ENCODE peak calls at places on chromosome 9, in four cellular contexts. One of them, this sample, is unnamed.
A peak's percentile ranks its signal among the peaks of the same experiment; 100 is the strongest.

GRCh38 chr9:22210262-22210661 is 201.2 kb upstream of the CDKN2B start:
- DNase-seq in HepG2: no peak
- DNase-seq in GM12878: no peak
- DNase-seq in K562: no peak
- DNase-seq in this sample: no peak

GRCh38 chr9:7333714-7334113 is 465.9 kb downstream of the DMAC1 start:
- DNase-seq in K562: no peak
- DNase-seq in GM12878: no peak
- DNase-seq in HepG2: no peak
- DNase-seq in this sample: no peak

GRCh38 chr9:90505695-90506094 is 136.9 kb downstream of the DIRAS2 start:
- DNase-seq in GM12878: no peak
- DNase-seq in HepG2: no peak
- DNase-seq in K562: no peak
- DNase-seq in this sample: no peak

GRCh38 chr9:91426123-91426745 is 2.6 kb upstream of the NFIL3 start:
- DNase-seq in GM12878: no peak
- DNase-seq in HepG2: peak; percentile 53
- DNase-seq in K562: peak; percentile 41
- DNase-seq in this sample: no peak

GRCh38 chr9:130414081-130414731 is 30.6 kb upstream of the ASS1 start:
- DNase-seq in HepG2: no peak
- DNase-seq in GM12878: no peak
- DNase-seq in K562: no peak
- DNase-seq in this sample: no peak

GRCh38 chr9:107946364-107947137 is 457.0 kb upstream of the KLF4 start:
- DNase-seq in HepG2: no peak
- DNase-seq in K562: no peak
- DNase-seq in GM12878: no peak
- DNase-seq in this sample: no peak

GRCh38 chr9:73780916-73781315 is 629.3 kb downstream of the ANXA1 start:
- DNase-seq in HepG2: no peak
- DNase-seq in GM12878: no peak
- DNase-seq in K562: no peak
- DNase-seq in this sample: no peak

GRCh38 chr9:74908665-74909064 is 20.9 kb upstream of the TRPM6 start:
- DNase-seq in GM12878: no peak
- DNase-seq in HepG2: no peak
- DNase-seq in K562: no peak
- DNase-seq in this sample: no peak

GRCh38 chr9:125749951-125750655 is 2.9 kb downstream of the PBX3 start:
- DNase-seq in K562: no peak
- DNase-seq in HepG2: peak; percentile 62
- DNase-seq in GM12878: no peak
- DNase-seq in this sample: no peak

GRCh38 chr9:128180447-128180846 is 10.9 kb downstream of the CIZ1 start:
- DNase-seq in GM12878: no peak
- DNase-seq in K562: no peak
- DNase-seq in HepG2: no peak
- DNase-seq in this sample: no peak

GRCh38 chr9:5670079-5670478 is 41.2 kb downstream of the RIC1 start:
- DNase-seq in GM12878: no peak
- DNase-seq in HepG2: no peak
- DNase-seq in K562: no peak
- DNase-seq in this sample: no peak

GRCh38 chr9:115524467-115525059 is 406.6 kb upstream of the TNC start:
- DNase-seq in GM12878: no peak
- DNase-seq in K562: peak; percentile 7
- DNase-seq in HepG2: peak; percentile 32
- DNase-seq in this sample: no peak

GRCh38 chr9:75451505-75451904 is 363.2 kb downstream of the OSTF1 start:
- DNase-seq in GM12878: no peak
- DNase-seq in HepG2: no peak
- DNase-seq in K562: no peak
- DNase-seq in this sample: no peak

GRCh38 chr9:124661184-124661755 is 109.8 kb downstream of the NR6A1 start:
- DNase-seq in K562: no peak
- DNase-seq in GM12878: no peak
- DNase-seq in HepG2: no peak
- DNase-seq in this sample: no peak

GRCh38 chr9:91419222-91420191 is 4.1 kb downstream of the NFIL3 start:
- DNase-seq in K562: peak; percentile 53
- DNase-seq in HepG2: peak; percentile 92
- DNase-seq in GM12878: no peak
- DNase-seq in this sample: no peak

GRCh38 chr9:72863456-72864094 is 89.3 kb downstream of the ALDH1A1 start:
- DNase-seq in GM12878: no peak
- DNase-seq in HepG2: no peak
- DNase-seq in K562: no peak
- DNase-seq in this sample: no peak

GRCh38 chr9:132877818-132878694 is at the start of gene AK8:
- DNase-seq in K562: peak; percentile 94
- DNase-seq in HepG2: peak; percentile 23
- DNase-seq in GM12878: no peak
- DNase-seq in this sample: peak; percentile 77

GRCh38 chr9:134640491-134641172 is 971 bp upstream of the COL5A1 start:
- DNase-seq in K562: no peak
- DNase-seq in HepG2: no peak
- DNase-seq in GM12878: no peak
- DNase-seq in this sample: no peak

GRCh38 chr9:36154213-36154952 is 14.8 kb upstream of the CCIN start:
- DNase-seq in HepG2: no peak
- DNase-seq in GM12878: no peak
- DNase-seq in K562: no peak
- DNase-seq in this sample: no peak

GRCh38 chr9:135896626-135897025 is 10.7 kb downstream of the CAMSAP1 start:
- DNase-seq in K562: no peak
- DNase-seq in GM12878: no peak
- DNase-seq in HepG2: no peak
- DNase-seq in this sample: no peak

GRCh38 chr9:132125944-132126720 is 35.7 kb upstream of the NTNG2 start:
- DNase-seq in HepG2: no peak
- DNase-seq in GM12878: no peak
- DNase-seq in K562: no peak
- DNase-seq in this sample: no peak

GRCh38 chr9:20491612-20492011 is 130.7 kb downstream of the MLLT3 start:
- DNase-seq in K562: no peak
- DNase-seq in HepG2: no peak
- DNase-seq in GM12878: no peak
- DNase-seq in this sample: no peak

GRCh38 chr9:20494035-20494434 is 128.3 kb downstream of the MLLT3 start:
- DNase-seq in K562: no peak
- DNase-seq in GM12878: no peak
- DNase-seq in HepG2: no peak
- DNase-seq in this sample: no peak

GRCh38 chr9:20495133-20495532 is 127.2 kb downstream of the MLLT3 start:
- DNase-seq in HepG2: no peak
- DNase-seq in GM12878: no peak
- DNase-seq in K562: no peak
- DNase-seq in this sample: no peak

GRCh38 chr9:20492772-20493171 is 129.5 kb downstream of the MLLT3 start:
- DNase-seq in HepG2: no peak
- DNase-seq in K562: no peak
- DNase-seq in GM12878: no peak
- DNase-seq in this sample: no peak

DNA sequence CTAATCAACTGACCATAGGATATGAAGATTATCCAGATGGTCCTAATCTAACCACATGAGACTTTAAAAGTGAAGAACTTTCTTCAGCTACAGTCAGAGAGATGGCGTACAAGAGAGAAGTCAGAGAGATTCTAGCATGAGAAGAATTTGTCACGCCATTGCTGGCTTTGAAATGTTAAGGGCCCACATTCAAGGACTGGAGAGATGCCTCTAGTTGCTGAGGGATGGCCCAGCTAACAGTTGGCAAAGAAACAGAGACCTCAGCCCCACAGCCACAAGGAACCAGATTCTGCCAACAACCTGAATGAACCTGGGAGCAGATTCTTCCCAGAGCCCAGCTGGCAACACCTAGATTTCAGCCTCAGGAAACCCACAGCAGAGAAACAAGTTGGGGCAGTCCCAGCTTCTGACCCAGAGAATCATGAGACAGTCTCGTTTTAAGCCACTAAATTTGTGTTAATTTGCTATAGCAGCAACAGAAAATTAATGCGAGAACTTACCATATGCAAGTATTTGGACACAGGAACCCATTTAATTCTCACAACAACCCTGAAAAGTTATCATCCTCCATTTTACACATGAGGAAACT is 132.0 kb downstream of the MLLT3 start:
- DNase-seq in GM12878: no peak
- DNase-seq in K562: no peak
- DNase-seq in HepG2: no peak
- DNase-seq in this sample: no peak
- TF ChIP-seq CBFB in GM12878: no peak
- TF ChIP-seq CBFB in K562: no peak
- TF ChIP-seq CBFB in HepG2: no peak
- TF ChIP-seq CBFB in this sample: no peak

GRCh38 chr9:112725961-112726360 is 8.0 kb upstream of the INIP start:
- DNase-seq in GM12878: no peak
- DNase-seq in K562: no peak
- DNase-seq in HepG2: no peak
- DNase-seq in this sample: no peak
- TF ChIP-seq ETV6 in GM12878: no peak
- TF ChIP-seq ETV6 in K562: no peak
- TF ChIP-seq ETV6 in HepG2: no peak
- TF ChIP-seq ETV6 in this sample: no peak

GRCh38 chr9:129331772-129332512 is 153.9 kb upstream of the IER5L start:
- DNase-seq in K562: no peak
- DNase-seq in GM12878: no peak
- DNase-seq in HepG2: no peak
- DNase-seq in this sample: no peak

GRCh38 chr9:129334744-129335080 is 156.7 kb upstream of the IER5L start:
- DNase-seq in GM12878: no peak
- DNase-seq in HepG2: no peak
- DNase-seq in K562: no peak
- DNase-seq in this sample: no peak

GRCh38 chr9:129333961-129334743 is 156.1 kb upstream of the IER5L start:
- DNase-seq in K562: peak; percentile 64
- DNase-seq in HepG2: peak; percentile 94
- DNase-seq in GM12878: no peak
- DNase-seq in this sample: peak; percentile 91

GRCh38 chr9:129332581-129332980 is 154.5 kb upstream of the IER5L start:
- DNase-seq in GM12878: no peak
- DNase-seq in HepG2: no peak
- DNase-seq in K562: no peak
- DNase-seq in this sample: no peak

GRCh38 chr9:129333613-129333960 is 155.5 kb upstream of the IER5L start:
- DNase-seq in GM12878: no peak
- DNase-seq in K562: no peak
- DNase-seq in HepG2: peak; percentile 31
- DNase-seq in this sample: peak; percentile 47
- TF ChIP-seq CBFB in GM12878: no peak
- TF ChIP-seq CBFB in K562: no peak
- TF ChIP-seq CBFB in HepG2: no peak
- TF ChIP-seq CBFB in this sample: no peak

GRCh38 chr9:137960496-137960895 is 82.9 kb downstream of the CACNA1B start:
- DNase-seq in GM12878: no peak
- DNase-seq in K562: peak; percentile 43
- DNase-seq in HepG2: no peak
- DNase-seq in this sample: peak; percentile 72
- TF ChIP-seq ETV6 in GM12878: no peak
- TF ChIP-seq ETV6 in K562: no peak
- TF ChIP-seq ETV6 in HepG2: no peak
- TF ChIP-seq ETV6 in this sample: no peak

GRCh38 chr9:93683331-93684134 is 107.1 kb downstream of the PHF2 start:
- DNase-seq in HepG2: no peak
- DNase-seq in K562: peak; percentile 1
- DNase-seq in GM12878: no peak
- DNase-seq in this sample: peak; percentile 7

GRCh38 chr9:93682155-93682968 is 106.0 kb downstream of the PHF2 start:
- DNase-seq in K562: peak; percentile 79
- DNase-seq in HepG2: peak; percentile 28
- DNase-seq in GM12878: no peak
- DNase-seq in this sample: peak; percentile 94

GRCh38 chr9:93680445-93681315 is 104.3 kb downstream of the PHF2 start:
- DNase-seq in GM12878: no peak
- DNase-seq in HepG2: no peak
- DNase-seq in K562: no peak
- DNase-seq in this sample: peak; percentile 9

GRCh38 chr9:93679536-93680444 is 103.4 kb downstream of the PHF2 start:
- DNase-seq in HepG2: no peak
- DNase-seq in GM12878: no peak
- DNase-seq in K562: no peak
- DNase-seq in this sample: peak; percentile 8

GRCh38 chr9:93681316-93682154 is 105.2 kb downstream of the PHF2 start:
- DNase-seq in GM12878: no peak
- DNase-seq in K562: no peak
- DNase-seq in HepG2: peak; percentile 36
- DNase-seq in this sample: no peak
- TF ChIP-seq CBFB in GM12878: no peak
- TF ChIP-seq CBFB in K562: no peak
- TF ChIP-seq CBFB in HepG2: no peak
- TF ChIP-seq CBFB in this sample: no peak

This sample was measured in WTC11.